ENCODE peak calls at places on chromosomes 1 and 21, in ten cellular contexts. Q is thyroid gland, U is transverse colon, L is A549, O is heart left ventricle, P is prostate gland, Y is stomach, J is endothelial cell of umbilical vein, W is uterus, Z is lower leg skin. T is an unnamed sample.

GRCh38 chr1:15950763-15951295 is 25.1 kb downstream of the ZBTB17 start:
- DNase-seq in Z (peak), L (no peak), Q (no peak), P (no peak), W (peak), Y (no peak), O (no peak), U (no peak), J (peak), T (no peak)

GRCh38 chr1:27940297-27940696 is 5.5 kb downstream of the SMPDL3B start:
- DNase-seq in O (peak), U (peak), Y (peak), Q (peak), Z (peak), L (peak), J (peak), W (no peak), P (no peak), T (no peak)

GRCh38 chr21:37658994-37659458 is 257.2 kb downstream of the KCNJ6 start:
- DNase-seq in U (no peak), P (peak), Z (no peak), Y (no peak), W (peak), O (no peak), J (peak), L (peak), Q (no peak), T (peak)

GRCh38 chr1:47181955-47182680 is 7.7 kb downstream of the PDZK1IP1 start:
- DNase-seq in U (no peak), W (no peak), J (peak), Q (no peak), P (no peak), L (no peak), Y (peak), Z (no peak), O (no peak), T (no peak)

GRCh38 chr1:54125671-54126070 is 27.1 kb downstream of the CDCP2 start:
- DNase-seq in O (peak), J (peak), Q (peak), Z (no peak), W (no peak), L (no peak), P (peak), Y (peak), U (peak), T (no peak)

GRCh38 chr1:13863701-13864100 is 163.7 kb downstream of the PRDM2 start:
- DNase-seq in Y (no peak), W (no peak), Q (no peak), O (no peak), P (no peak), Z (no peak), U (no peak), J (no peak), L (no peak), T (no peak)

GRCh38 chr1:20887269-20887668 is 100.2 kb upstream of the HP1BP3 start:
- DNase-seq in J (no peak), P (no peak), Y (no peak), W (no peak), U (no peak), O (no peak), Q (no peak), Z (no peak), L (no peak), T (no peak)

GRCh38 chr1:184745929-184746583 is 8.6 kb downstream of the EDEM3 start:
- DNase-seq in U (no peak), O (no peak), Y (no peak), L (no peak), J (peak), P (no peak), Z (no peak), Q (no peak), W (no peak), T (no peak)

GRCh38 chr1:82226198-82226505 is 425.4 kb downstream of the ADGRL2 start:
- DNase-seq in Y (no peak), O (no peak), J (peak), Q (no peak), L (no peak), Z (no peak), P (peak), U (no peak), W (no peak), T (no peak)

GRCh38 chr1:43565600-43566360 is 35.1 kb downstream of the PTPRF start:
- DNase-seq in P (no peak), Z (no peak), U (peak), L (no peak), Y (peak), O (peak), J (peak), Q (peak), W (peak), T (no peak)

GRCh38 chr1:30126839-30127238 is 596.5 kb downstream of the MATN1 start:
- DNase-seq in Z (no peak), U (peak), O (no peak), P (no peak), Y (no peak), L (no peak), J (no peak), W (no peak), Q (no peak), T (no peak)

GRCh38 chr21:41711416-41712023 is 55.3 kb downstream of the RIPK4 start:
- DNase-seq in J (no peak), Q (no peak), P (peak), Z (no peak), U (peak), Y (peak), W (no peak), L (no peak), O (no peak), T (no peak)

GRCh38 chr1:167198518-167199133 is 22.1 kb upstream of the POU2F1 start:
- DNase-seq in Y (no peak), W (no peak), P (no peak), L (no peak), O (no peak), Z (no peak), Q (no peak), J (no peak), U (no peak), T (no peak)

GRCh38 chr1:226108935-226109828 is 46.7 kb downstream of the H3-3A start:
- DNase-seq in Q (no peak), Y (peak), L (no peak), J (no peak), W (peak), Z (peak), P (no peak), U (no peak), O (peak), T (no peak)

GRCh38 chr21:46361937-46362336 is 38.0 kb downstream of the PCNT start:
- DNase-seq in P (no peak), L (no peak), Y (no peak), O (no peak), Q (no peak), J (no peak), Z (no peak), W (no peak), U (no peak), T (no peak)

DNA sequence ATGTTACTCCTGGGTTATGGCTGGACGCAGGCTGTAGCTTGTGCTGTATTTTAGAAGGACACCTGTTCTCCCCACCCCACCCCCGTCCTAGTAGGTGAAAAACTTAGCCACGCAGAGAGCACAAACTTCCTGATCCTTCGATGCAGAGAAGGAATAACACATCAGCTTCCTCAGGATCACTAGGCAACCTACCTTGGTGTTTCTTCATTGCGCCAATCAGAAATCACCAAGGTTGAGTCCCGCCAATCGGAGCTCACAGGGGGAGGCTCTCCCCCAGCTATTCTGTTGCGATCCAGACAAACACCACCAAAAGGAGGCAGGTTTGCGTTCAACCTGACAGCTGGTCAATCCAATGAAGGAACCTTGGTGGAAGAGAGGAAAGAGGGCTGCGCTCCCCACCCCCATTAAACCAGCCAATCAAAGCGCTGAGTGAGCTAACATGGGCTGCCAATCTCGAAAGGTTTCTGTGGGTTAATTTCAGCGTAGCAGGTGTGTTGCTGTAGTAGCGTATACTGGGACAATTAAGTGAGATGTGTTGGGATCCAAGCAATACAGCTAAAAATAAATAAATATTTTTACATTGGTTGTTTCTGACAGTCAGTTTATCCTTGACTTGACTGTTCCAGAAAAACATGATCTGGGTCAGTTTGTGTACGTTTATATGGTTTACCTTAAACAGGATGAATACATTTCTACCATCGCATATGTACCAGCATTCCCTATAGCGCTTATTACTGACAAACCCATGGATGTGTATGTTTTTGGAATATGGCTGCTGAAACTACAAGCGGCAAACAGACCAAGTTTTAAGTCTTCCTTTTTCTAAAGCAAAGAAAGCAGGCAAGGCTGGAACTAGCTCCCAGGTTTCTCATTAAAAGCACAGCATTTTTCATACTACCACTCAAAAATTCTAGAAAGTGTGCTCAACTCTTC is at the start of gene GOLPH3L:
- DNase-seq in P (peak), O (peak), J (peak), Y (peak), L (peak), Q (peak), U (peak), Z (peak), W (peak), T (peak)
- TF ChIP-seq POLR2A in P (peak), O (peak), J (peak), Y (no peak), L (peak), Q (no peak), U (peak), Z (no peak), W (peak), T (peak)

DNA sequence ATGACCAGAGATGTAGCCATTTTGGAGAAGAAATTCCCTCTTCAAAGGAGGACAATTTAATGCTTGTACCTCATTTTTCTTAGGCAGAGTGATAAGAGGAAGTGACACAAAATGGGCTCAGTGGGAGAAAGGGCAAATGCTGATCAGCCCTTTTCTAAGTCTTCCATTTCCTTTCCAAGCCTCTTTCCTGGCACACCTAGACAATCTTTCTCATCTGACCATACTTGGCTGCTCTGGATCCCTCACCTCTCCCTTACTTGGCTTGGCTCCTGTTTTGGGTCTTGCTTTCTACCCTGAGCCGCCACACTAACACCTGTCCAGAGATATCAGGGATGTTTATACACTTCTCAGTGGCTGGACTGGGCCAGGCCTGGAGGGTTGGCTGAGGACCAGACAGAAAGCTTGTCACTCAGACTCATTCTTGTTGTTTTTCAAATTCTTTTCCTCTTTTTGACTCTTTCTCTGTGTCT is 13.1 kb downstream of the TXNIP start:
- DNase-seq in L (no peak), J (no peak), Z (no peak), Q (peak), U (peak), W (peak), P (no peak), O (peak), Y (peak), T (no peak)
- TF ChIP-seq POLR2A in L (no peak), J (no peak), Z (no peak), Q (peak), U (peak), W (no peak), P (no peak), O (no peak), Y (no peak), T (no peak)

GRCh38 chr1:214330240-214330639 is 49.3 kb downstream of the SMYD2 start:
- DNase-seq in Z (no peak), P (peak), Q (peak), O (no peak), U (no peak), J (no peak), L (no peak), W (no peak), Y (no peak), T (no peak)

GRCh38 chr1:214332950-214333798 is 52.2 kb downstream of the SMYD2 start:
- DNase-seq in P (peak), Y (peak), O (peak), Q (peak), U (peak), Z (peak), W (peak), J (peak), L (peak), T (peak)

GRCh38 chr1:214330715-214331114 is 49.8 kb downstream of the SMYD2 start:
- DNase-seq in Z (no peak), O (no peak), W (no peak), U (no peak), Q (no peak), J (no peak), L (no peak), P (no peak), Y (peak), T (no peak)

GRCh38 chr1:214331180-214331579 is 50.2 kb downstream of the SMYD2 start:
- DNase-seq in Y (peak), W (no peak), Q (peak), J (no peak), U (no peak), P (no peak), Z (peak), O (peak), L (no peak), T (no peak)

GRCh38 chr1:214331827-214332423 is 51.0 kb downstream of the SMYD2 start:
- DNase-seq in J (peak), P (no peak), Y (no peak), W (no peak), O (no peak), Z (no peak), L (peak), U (peak), Q (no peak), T (peak)
- TF ChIP-seq POLR2A in J (no peak), P (no peak), Y (no peak), W (no peak), O (no peak), Z (no peak), L (no peak), U (no peak), Q (no peak), T (no peak)

DNA sequence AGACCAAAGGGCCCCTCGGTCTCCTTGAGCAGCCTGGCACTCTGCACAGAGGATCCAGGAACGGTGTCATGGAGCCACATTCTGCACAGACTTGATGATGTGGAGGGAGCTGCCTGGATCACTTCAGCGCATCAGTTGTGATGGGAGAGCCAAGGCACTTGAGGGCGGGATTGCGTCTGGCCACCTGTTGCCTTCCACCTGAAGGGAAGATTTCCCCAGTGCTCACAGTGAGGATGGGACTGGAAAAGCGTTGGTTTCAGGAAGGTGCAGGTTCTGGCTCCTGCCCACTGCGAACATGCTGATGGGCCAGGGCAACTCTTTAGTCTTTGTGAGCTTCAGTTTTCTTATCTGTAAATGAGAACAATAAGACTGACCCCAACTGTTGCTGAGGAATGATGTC is 2.6 kb downstream of the RER1 start:
- DNase-seq in Z (no peak), L (no peak), P (no peak), J (no peak), U (no peak), Y (no peak), Q (no peak), W (no peak), O (no peak), T (no peak)
- TF ChIP-seq POLR2A in Z (no peak), L (no peak), P (no peak), J (no peak), U (no peak), Y (no peak), Q (no peak), W (no peak), O (no peak), T (no peak)

DNA sequence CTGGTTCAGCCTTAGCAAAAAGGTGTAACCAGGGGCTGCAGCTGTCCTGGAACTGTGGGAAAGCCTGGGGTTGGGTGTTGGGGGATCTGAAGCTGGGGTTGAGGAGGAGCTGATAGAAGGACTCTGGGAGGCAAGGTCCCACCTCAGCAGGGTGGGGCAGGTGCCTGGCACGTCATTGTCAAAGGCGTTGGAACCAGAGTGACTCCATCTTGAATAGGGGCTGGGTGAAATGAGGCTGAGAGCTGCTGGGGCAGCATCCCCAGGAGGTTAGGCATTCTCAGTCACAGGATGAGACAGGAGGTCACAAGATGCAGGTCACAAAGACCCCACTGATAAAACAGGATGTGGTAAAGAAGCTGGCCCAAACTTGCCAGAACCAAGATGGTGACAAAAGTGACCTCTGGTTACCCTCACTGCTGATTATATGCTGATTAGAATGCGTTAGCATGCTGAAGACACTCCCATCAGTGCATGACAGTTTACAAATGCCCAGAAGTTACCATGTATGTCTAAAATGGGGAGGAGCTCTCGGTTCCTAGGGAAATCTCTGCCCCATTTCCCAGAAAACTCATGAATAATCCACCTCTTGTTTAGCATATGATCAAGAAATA is 85.4 kb downstream of the IER5 start:
- DNase-seq in O (no peak), U (no peak), L (no peak), Y (no peak), J (no peak), Z (no peak), P (no peak), W (no peak), Q (no peak), T (no peak)
- TF ChIP-seq POLR2A in O (no peak), U (no peak), L (no peak), Y (no peak), J (no peak), Z (no peak), P (no peak), W (no peak), Q (no peak), T (no peak)

GRCh38 chr21:34885636-34886553 is 163.2 kb downstream of the RUNX1 start:
- DNase-seq in O (no peak), Z (no peak), U (peak), L (no peak), Y (no peak), Q (no peak), P (no peak), J (peak), W (no peak), T (no peak)
- TF ChIP-seq POLR2A in O (no peak), Z (no peak), U (peak), L (no peak), Y (no peak), Q (no peak), P (no peak), J (peak), W (no peak), T (no peak)

GRCh38 chr1:117087686-117088085 is 27.6 kb downstream of the TTF2 start:
- DNase-seq in Y (no peak), U (no peak), O (no peak), J (no peak), Q (peak), Z (no peak), L (no peak), P (no peak), W (no peak), T (no peak)

DNA sequence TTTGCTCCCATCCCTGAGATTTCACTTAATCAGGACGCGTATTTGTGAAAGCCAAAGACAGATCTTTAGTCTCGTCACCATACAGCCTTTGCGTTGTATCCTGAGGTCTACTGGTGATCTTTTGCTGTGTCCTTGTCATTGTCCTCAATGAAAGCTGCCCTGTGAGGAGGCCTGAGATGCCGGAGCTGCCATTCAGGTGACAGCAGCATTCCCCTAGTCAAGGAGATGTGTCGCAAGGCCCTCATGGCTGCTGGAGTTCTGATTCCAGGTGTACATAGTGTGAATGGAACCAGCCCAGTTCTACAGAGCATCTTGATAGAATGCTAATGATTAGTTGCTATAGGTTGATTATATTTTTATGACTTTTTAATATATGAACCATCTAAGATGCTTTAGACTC is 24.1 kb downstream of the TTF2 start:
- DNase-seq in Z (no peak), W (no peak), Q (no peak), J (no peak), L (no peak), O (no peak), U (no peak), P (no peak), Y (no peak), T (no peak)
- TF ChIP-seq POLR2A in Z (no peak), W (no peak), Q (no peak), J (no peak), L (no peak), O (no peak), U (no peak), P (no peak), Y (no peak), T (no peak)

DNA sequence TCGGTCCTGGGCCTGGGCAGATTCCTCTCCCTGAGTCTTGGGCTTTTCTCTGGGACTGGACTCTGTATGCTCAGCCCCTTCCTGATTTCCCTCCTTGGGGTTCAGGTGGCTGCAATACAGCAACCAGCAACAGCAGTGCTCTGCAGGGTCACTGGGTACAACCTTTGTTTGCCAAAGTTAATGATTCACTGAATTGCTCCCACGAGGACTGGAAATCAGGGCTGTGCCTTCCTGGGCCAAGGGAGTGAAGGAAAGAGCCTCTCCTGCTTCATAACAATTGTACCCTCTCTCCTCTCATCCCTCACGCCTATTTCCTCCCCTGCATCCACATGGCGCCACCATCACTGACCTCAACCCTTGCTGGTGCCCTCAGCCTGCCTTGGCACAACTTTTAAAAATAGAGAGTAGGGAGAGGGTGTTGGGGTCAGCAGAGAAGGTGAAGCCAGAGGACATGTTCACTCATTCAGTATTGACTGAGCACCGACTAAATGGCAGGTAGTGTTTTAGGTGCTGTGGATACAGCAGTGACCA is 52.8 kb upstream of the GOLT1A start:
- DNase-seq in Y (peak), O (no peak), L (peak), U (peak), W (no peak), J (no peak), Z (no peak), P (no peak), Q (no peak), T (no peak)
- TF ChIP-seq POLR2A in Y (no peak), O (no peak), L (no peak), U (no peak), W (no peak), J (no peak), Z (no peak), P (no peak), Q (no peak), T (no peak)

DNA sequence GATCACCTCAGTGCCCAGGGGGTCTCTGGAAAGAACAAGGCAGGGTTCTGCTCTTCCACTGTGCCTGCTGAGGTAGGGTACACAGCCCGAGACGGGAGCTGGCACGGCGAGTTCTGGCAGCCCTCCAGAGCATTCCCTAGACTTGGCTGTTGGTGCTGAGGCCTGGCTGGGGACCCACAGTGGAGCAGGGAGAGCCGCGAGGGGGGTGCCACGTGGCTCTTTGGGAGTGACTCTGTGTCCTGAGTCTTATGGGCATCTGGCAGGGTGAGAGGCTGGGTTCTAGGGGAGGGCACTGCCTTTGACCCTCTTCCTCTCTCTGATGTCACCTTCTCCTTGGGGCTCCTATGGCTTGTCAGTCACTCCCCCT is 336.4 kb downstream of the CAMTA1 start:
- DNase-seq in Z (no peak), J (no peak), P (peak), U (peak), O (peak), Y (peak), Q (peak), W (no peak), L (no peak), T (no peak)
- TF ChIP-seq POLR2A in Z (no peak), J (no peak), P (no peak), U (no peak), O (no peak), Y (no peak), Q (no peak), W (no peak), L (no peak), T (no peak)

T was measured in H54.